ENCODE peak calls at places on chromosomes 16 and 17, in six cellular contexts. F is fibroblast of lung, A is AG09309, C is bronchial epithelial cell, V is brain microvascular endothelial cell, X is stomach. G is an unnamed sample.

GRCh38 chr17:45034599-45034998 is 16.8 kb downstream of the DCAKD start:
- DNase-seq in F (no peak), A (no peak), C (no peak), V (no peak), X (no peak), G (no peak)

GRCh38 chr16:89114159-89114981 is 20.7 kb downstream of the ACSF3 start:
- DNase-seq in F (no peak), A (no peak), C (no peak), V (peak), X (no peak), G (peak)

GRCh38 chr16:86996081-86996480 is 321.1 kb downstream of the C16orf95 start:
- DNase-seq in F (no peak), A (no peak), C (no peak), V (no peak), X (no peak), G (no peak)

GRCh38 chr16:78444-79145 is 570 bp downstream of the MPG start:
- DNase-seq in F (peak), A (no peak), C (no peak), V (no peak), X (no peak), G (peak)

GRCh38 chr16:715448-716249 is 731 bp downstream of the METRN start:
- DNase-seq in F (peak), A (no peak), C (no peak), V (no peak), X (no peak), G (no peak)

GRCh38 chr17:42246515-42246914 is 29.7 kb downstream of the STAT5B start:
- DNase-seq in F (no peak), A (no peak), C (no peak), V (peak), X (no peak), G (no peak)

GRCh38 chr16:59385953-59386352 is 651.8 kb upstream of the GOT2 start:
- DNase-seq in F (peak), A (peak), C (no peak), V (peak), X (no peak), G (no peak)

GRCh38 chr16:66741131-66741900 is 10.1 kb downstream of the DYNC1LI2 start:
- DNase-seq in F (peak), A (peak), C (peak), V (peak), X (peak), G (peak)

GRCh38 chr17:15385305-15385704 is 43.9 kb upstream of the TEKT3 start:
- DNase-seq in F (peak), A (no peak), C (no peak), V (no peak), X (no peak), G (no peak)

GRCh38 chr16:77963185-77964044 is 58.9 kb upstream of the CLEC3A start:
- DNase-seq in F (no peak), A (no peak), C (no peak), V (no peak), X (no peak), G (no peak)

GRCh38 chr17:8665681-8666080 is 35.2 kb upstream of the MYH10 start:
- DNase-seq in F (no peak), A (no peak), C (no peak), V (no peak), X (no peak), G (no peak)

GRCh38 chr16:21603920-21604319 is 4.5 kb downstream of the METTL9 start:
- DNase-seq in F (peak), A (no peak), C (no peak), V (no peak), X (no peak), G (peak)

GRCh38 chr17:73820686-73821448 is 176.6 kb upstream of the SDK2 start:
- DNase-seq in F (no peak), A (no peak), C (no peak), V (no peak), X (peak), G (no peak)

GRCh38 chr16:19860146-19861030 is 24.3 kb downstream of the GPRC5B start:
- DNase-seq in F (peak), A (peak), C (peak), V (peak), X (no peak), G (peak)

GRCh38 chr16:18979936-18980335 is 3.8 kb upstream of the TMC7 start:
- DNase-seq in F (no peak), A (no peak), C (no peak), V (no peak), X (peak), G (no peak)

GRCh38 chr17:64306850-64307463 is 43.9 kb upstream of the TEX2 start:
- DNase-seq in F (peak), A (peak), C (peak), V (peak), X (peak), G (peak)

GRCh38 chr17:77996256-77996655 is 37.8 kb downstream of the TNRC6C start:
- DNase-seq in F (no peak), A (no peak), C (no peak), V (no peak), X (no peak), G (no peak)

GRCh38 chr17:41806685-41807445 is 4.9 kb downstream of the P3H4 start:
- DNase-seq in F (no peak), A (no peak), C (no peak), V (no peak), X (no peak), G (no peak)

GRCh38 chr16:74034862-74035261 is 261.8 kb upstream of the PSMD7 start:
- DNase-seq in F (peak), A (no peak), C (peak), V (peak), X (no peak), G (peak)

GRCh38 chr17:43591750-43592562 is 45.8 kb upstream of the ETV4 start:
- DNase-seq in F (peak), A (no peak), C (peak), V (peak), X (peak), G (peak)

GRCh38 chr17:63966646-63967265 is 6.0 kb downstream of the SCN4A start:
- DNase-seq in F (no peak), A (no peak), C (no peak), V (no peak), X (no peak), G (no peak)

GRCh38 chr16:1014221-1014620 is 32.7 kb downstream of the SOX8 start:
- DNase-seq in F (no peak), A (no peak), C (no peak), V (no peak), X (no peak), G (no peak)

GRCh38 chr17:37079735-37080134 is 131.0 kb downstream of the AATF start:
- DNase-seq in F (peak), A (peak), C (no peak), V (peak), X (no peak), G (peak)

GRCh38 chr16:981695-982151 is at the start of gene SOX8:
- DNase-seq in F (no peak), A (no peak), C (no peak), V (no peak), X (peak), G (no peak)

GRCh38 chr17:57948555-57949420 is 6.4 kb downstream of the CUEDC1 start:
- DNase-seq in F (peak), A (peak), C (peak), V (peak), X (no peak), G (peak)

DNA sequence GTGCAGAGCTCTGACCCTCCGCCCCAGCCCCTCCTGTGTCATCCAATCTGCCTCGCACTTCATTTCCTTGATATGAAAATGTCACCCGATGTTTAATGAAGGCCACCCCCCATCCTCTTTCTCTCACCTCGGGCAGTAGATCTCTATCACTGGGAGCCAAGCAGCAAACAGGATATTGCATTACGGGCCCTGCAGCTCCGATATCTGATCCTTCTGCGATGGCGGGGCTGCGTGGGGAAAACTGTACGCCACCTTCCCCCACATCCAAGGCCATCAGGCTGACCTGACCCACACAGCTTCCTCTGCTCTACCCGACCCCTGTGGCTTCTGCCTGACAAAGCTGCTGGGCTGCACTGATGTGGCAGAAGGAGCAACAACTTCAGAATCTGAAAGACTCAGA is 75.0 kb downstream of the DYNLRB2 start:
- DNase-seq in F (no peak), A (no peak), C (no peak), V (no peak), X (no peak), G (no peak)
- H3K4me3 ChIP-seq in F (no peak), A (no peak), C (no peak), V (no peak), X (no peak), G (no peak)

DNA sequence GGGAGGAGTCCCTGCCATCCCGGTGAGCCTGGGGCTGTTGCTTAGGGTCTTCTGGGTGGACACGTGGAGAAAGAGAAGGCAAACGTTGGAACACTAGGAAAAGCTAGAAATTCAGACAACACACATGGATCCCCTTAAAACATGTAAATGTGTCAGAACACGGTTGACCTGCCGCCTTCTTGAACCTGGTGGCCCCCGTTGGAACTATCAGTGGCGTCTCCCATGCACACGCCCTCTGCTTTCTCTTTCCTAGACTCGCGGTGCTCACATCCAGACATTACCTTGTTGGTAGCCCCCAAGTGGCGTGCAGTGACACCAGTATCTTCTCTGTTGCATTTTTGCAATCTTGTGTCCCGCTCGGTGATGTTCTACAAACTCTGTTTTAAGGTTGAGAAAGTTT is 18.6 kb downstream of the CIBAR2 start:
- DNase-seq in F (no peak), A (no peak), C (no peak), V (no peak), X (no peak), G (no peak)
- TF ChIP-seq CTCF in F (no peak), A (no peak), C (no peak), V (no peak), X (no peak), G (no peak)

GRCh38 chr16:30892670-30893069 is 1.2 kb downstream of the BCL7C start:
- DNase-seq in F (no peak), A (no peak), C (no peak), V (no peak), X (no peak), G (no peak)
- H3K4me3 ChIP-seq in F (peak), A (peak), C (peak), V (peak), X (peak), G (peak)

GRCh38 chr17:29251969-29252866 is 5.6 kb downstream of the CRYBA1 start:
- DNase-seq in F (peak), A (no peak), C (no peak), V (no peak), X (no peak), G (no peak)
- TF ChIP-seq CTCF in F (peak), A (peak), C (no peak), V (peak), X (peak), G (peak)

GRCh38 chr17:18070861-18071340 is 16.8 kb upstream of the DRG2 start:
- DNase-seq in F (peak), A (no peak), C (no peak), V (peak), X (no peak), G (peak)
- H3K4me3 ChIP-seq in F (peak), A (no peak), C (no peak), V (peak), X (no peak), G (no peak)

G was measured in epithelial cell of esophagus.